ENCODE peak calls at places on chromosomes 7 and 10, in four cellular contexts. T is NCI-H774, G is fibroblast of villous mesenchyme, S is A549. E is an unnamed sample.

GRCh38 chr7:134854816-134855215 is 75.4 kb downstream of the CALD1 start:
- DNase-seq in T (no peak), S (no peak), G (no peak), E (no peak)

GRCh38 chr7:52838981-52839411 is 196.4 kb upstream of the POM121L12 start:
- DNase-seq in T (no peak), S (no peak), G (peak; percentile 11), E (peak; percentile 81)

GRCh38 chr10:2477154-2477553 is 590.2 kb upstream of the PFKP start:
- DNase-seq in T (peak; percentile 76), S (no peak), G (no peak), E (no peak)

GRCh38 chr10:110083884-110084283 is 76.1 kb downstream of the ADD3 start:
- DNase-seq in G (peak; percentile 43), T (no peak), S (no peak), E (peak; percentile 43)

GRCh38 chr7:117281562-117281961 is 41.3 kb downstream of the WNT2 start:
- DNase-seq in T (no peak), G (no peak), S (no peak), E (no peak)

GRCh38 chr7:2628137-2628482 is 3.7 kb upstream of the TTYH3 start:
- DNase-seq in G (no peak), S (no peak), T (no peak), E (no peak)

GRCh38 chr10:103040424-103040823 is 122.3 kb downstream of the CNNM2 start:
- DNase-seq in G (peak; percentile 44), T (no peak), S (no peak), E (peak; percentile 20)

GRCh38 chr10:62115842-62116241 is 152.8 kb downstream of the RTKN2 start:
- DNase-seq in S (no peak), G (no peak), T (no peak), E (no peak)

GRCh38 chr10:80459047-80459865 is 5.1 kb downstream of the TSPAN14 start:
- DNase-seq in T (no peak), S (no peak), G (peak; percentile 97), E (no peak)

GRCh38 chr7:65265959-65266519 is 107.6 kb upstream of the ZNF92 start:
- DNase-seq in G (no peak), S (no peak), T (no peak), E (no peak)

GRCh38 chr10:45410807-45411606 is 37.0 kb downstream of the ALOX5 start:
- DNase-seq in T (no peak), S (no peak), G (no peak), E (no peak)

GRCh38 chr7:135856356-135857144 is 107.9 kb upstream of the FAM180A start:
- DNase-seq in G (peak; percentile 32), T (no peak), S (no peak), E (peak; percentile 32)